ENCODE peak calls at places on chromosomes 12 and 14, in seven cellular contexts. F, M, O, W, J, E and A are unnamed samples.

GRCh38 chr14:44404021-44404420 is 103.1 kb downstream of the FSCB start:
- DNase-seq in M (no peak), W (no peak), E (no peak), O (peak; percentile 3), F (no peak), J (no peak), A (no peak)

GRCh38 chr14:95514131-95515079 is 2.0 kb downstream of the SYNE3 start:
- DNase-seq in J (no peak), W (no peak), M (no peak), O (no peak), E (no peak), F (no peak), A (no peak)

GRCh38 chr12:132174703-132175490 is 30.6 kb downstream of the NOC4L start:
- DNase-seq in W (no peak), E (no peak), O (no peak), F (no peak), M (no peak), J (no peak), A (peak; percentile 5)

GRCh38 chr14:51860836-51861583 is 598 bp downstream of the GNG2 start:
- DNase-seq in F (no peak), W (no peak), J (no peak), E (peak; percentile 17), O (peak; percentile 43), M (no peak), A (no peak)

GRCh38 chr12:30926243-30927209 is at the start of gene TSPAN11:
- DNase-seq in E (peak; percentile 38), F (no peak), O (peak; percentile 31), M (no peak), W (no peak), J (no peak), A (peak; percentile 47)

GRCh38 chr14:76500011-76500410 is 124.1 kb downstream of the ESRRB start:
- DNase-seq in J (no peak), W (no peak), M (no peak), F (no peak), O (peak; percentile 44), E (peak; percentile 84), A (no peak)

GRCh38 chr12:115953031-115953430 is 324.5 kb downstream of the MED13L start:
- DNase-seq in O (no peak), M (no peak), F (no peak), E (no peak), W (no peak), J (no peak), A (no peak)

GRCh38 chr12:80041691-80042090 is 57.6 kb upstream of the OTOGL start:
- DNase-seq in M (no peak), W (no peak), E (peak; percentile 59), J (no peak), O (peak; percentile 87), F (no peak), A (no peak)

GRCh38 chr12:122141911-122142725 is 31.9 kb downstream of the IL31 start:
- DNase-seq in F (no peak), J (no peak), E (no peak), O (no peak), W (no peak), M (no peak), A (no peak)

GRCh38 chr14:95196268-95196667 is 38.9 kb upstream of the DICER1 start:
- DNase-seq in J (no peak), E (no peak), O (no peak), M (no peak), W (no peak), F (no peak), A (no peak)

GRCh38 chr14:105411017-105411941 is 8.3 kb upstream of the MTA1 start:
- DNase-seq in J (no peak), O (peak; percentile 12), E (peak; percentile 59), M (no peak), F (no peak), W (no peak), A (no peak)

GRCh38 chr14:101476258-101476930 is 84.9 kb upstream of the DIO3 start:
- DNase-seq in J (no peak), W (peak; percentile 24), M (no peak), F (no peak), O (no peak), E (no peak), A (no peak)

GRCh38 chr12:71282020-71282419 is 124.2 kb upstream of the TSPAN8 start:
- DNase-seq in M (no peak), E (peak; percentile 8), O (no peak), J (no peak), W (no peak), F (no peak), A (no peak)

GRCh38 chr12:79691299-79692248 is 810 bp upstream of the PAWR start:
- DNase-seq in J (no peak), W (no peak), F (peak; percentile 53), M (peak; percentile 60), O (peak; percentile 95), E (peak; percentile 90), A (no peak)

GRCh38 chr14:103177376-103177775 is 54.1 kb downstream of the TNFAIP2 start:
- DNase-seq in J (no peak), F (no peak), O (no peak), E (no peak), M (no peak), W (no peak), A (no peak)

GRCh38 chr12:62849398-62849797 is 85.6 kb downstream of the PPM1H start:
- DNase-seq in J (no peak), M (no peak), E (no peak), F (no peak), W (no peak), O (no peak), A (no peak)

GRCh38 chr12:54579696-54580333 is 8.6 kb downstream of the PPP1R1A start:
- DNase-seq in M (peak; percentile 80), J (peak; percentile 91), W (peak; percentile 88), E (peak; percentile 70), F (peak; percentile 26), O (peak; percentile 27), A (peak; percentile 84)

GRCh38 chr12:66154776-66155175 is 15.0 kb downstream of the TMBIM4 start:
- DNase-seq in M (no peak), J (no peak), E (no peak), F (no peak), O (no peak), W (no peak), A (no peak)

GRCh38 chr12:66929121-66929520 is 250.2 kb upstream of the GRIP1 start:
- DNase-seq in J (no peak), M (no peak), E (no peak), O (no peak), W (no peak), F (no peak), A (no peak)

GRCh38 chr12:47021298-47021697 is 58.1 kb upstream of the PCED1B start:
- DNase-seq in J (no peak), O (peak; percentile 93), W (no peak), M (no peak), F (peak; percentile 68), E (peak; percentile 91), A (no peak)

GRCh38 chr14:36553650-36554260 is 28.7 kb downstream of the NKX2-8 start:
- DNase-seq in E (peak; percentile 29), F (peak; percentile 6), J (no peak), W (no peak), M (no peak), O (peak; percentile 22), A (no peak)

GRCh38 chr14:75141967-75142366 is 15.1 kb upstream of the NEK9 start:
- DNase-seq in F (no peak), O (peak; percentile 26), M (no peak), J (no peak), E (peak; percentile 35), W (no peak), A (no peak)

GRCh38 chr12:31728289-31728916 is 418 bp downstream of the AMN1 start:
- DNase-seq in E (no peak), W (peak; percentile 44), O (no peak), J (no peak), M (peak; percentile 55), F (no peak), A (peak; percentile 60)

GRCh38 chr12:89345830-89346740 is 6.2 kb downstream of the DUSP6 start:
- DNase-seq in F (no peak), M (peak; percentile 47), J (no peak), O (peak; percentile 62), W (peak; percentile 77), E (peak; percentile 59), A (peak; percentile 48)

GRCh38 chr12:1220127-1221092 is 229.4 kb downstream of the ERC1 start:
- DNase-seq in M (no peak), E (no peak), F (no peak), O (no peak), J (no peak), W (peak; percentile 22), A (no peak)

GRCh38 chr12:12272869-12273268 is 6.0 kb upstream of the LRP6 start:
- DNase-seq in O (peak; percentile 79), E (peak; percentile 61), M (no peak), F (no peak), W (no peak), J (no peak), A (no peak)

GRCh38 chr12:11724888-11725310 is 75.4 kb downstream of the ETV6 start:
- DNase-seq in M (peak; percentile 35), W (no peak), J (no peak), E (peak; percentile 12), F (no peak), O (peak; percentile 86), A (peak; percentile 56)

GRCh38 chr14:72443991-72444431 is 449.9 kb downstream of the DPF3 start:
- DNase-seq in W (no peak), M (no peak), E (no peak), J (no peak), O (no peak), F (no peak), A (no peak)

GRCh38 chr12:24075650-24076049 is 126.2 kb upstream of the SOX5 start:
- DNase-seq in F (peak; percentile 16), E (no peak), W (no peak), M (no peak), O (no peak), J (no peak), A (no peak)

GRCh38 chr12:83527700-83528281 is 841.1 kb downstream of the TMTC2 start:
- DNase-seq in J (no peak), E (no peak), F (no peak), W (no peak), M (no peak), O (no peak), A (no peak)

GRCh38 chr14:78598046-78598652 is 428.0 kb downstream of the NRXN3 start:
- DNase-seq in F (no peak), W (peak; percentile 39), O (peak; percentile 26), J (peak; percentile 5), M (peak; percentile 13), E (peak; percentile 66), A (peak; percentile 44)

GRCh38 chr12:46519407-46519806 is 146.8 kb upstream of the SLC38A2 start:
- DNase-seq in F (no peak), M (no peak), W (no peak), J (no peak), O (no peak), E (no peak), A (no peak)

GRCh38 chr12:2481951-2482350 is 312.8 kb upstream of the FKBP4 start:
- DNase-seq in J (no peak), M (no peak), F (no peak), E (no peak), O (no peak), W (no peak), A (no peak)

GRCh38 chr14:22567437-22567836 is 21.6 kb downstream of the DAD1 start:
- DNase-seq in M (no peak), W (no peak), E (no peak), O (no peak), F (no peak), J (no peak), A (no peak)